ENCODE peak calls at places on chromosomes 6 and 20, in nine cellular contexts. D is CD4-positive, CD25-positive, alpha-beta regulatory T cell; L is NCI-H510A; V is stimulated activated CD8-positive, alpha-beta memory T cell treated with anti-CD3 and anti-CD28 coated beads, Interleukin-2, amount 100 ng/mL, for 1 hour; R is ACHN; M is cerebellar cortex; G is AG08396; Y is psoas muscle; T is stimulated activated CD4-positive, alpha-beta T cell treated with anti-CD3 and anti-CD28 coated beads, Interleukin-12 subunit alpha, Interleukin-12 subunit beta, amount 100 ng/mL, for 4 hours. Z is an unnamed sample.

GRCh38 chr6:121723623-121724022 is 288.2 kb downstream of the GJA1 start:
- DNase-seq in L (no peak), G (no peak), D (no peak), M (no peak), R (no peak), V (no peak), T (no peak), Y (no peak), Z (no peak)

GRCh38 chr6:15417811-15418210 is 171.9 kb downstream of the JARID2 start:
- DNase-seq in T (peak; percentile 15), G (no peak), D (peak; percentile 47), R (no peak), V (no peak), Y (no peak), M (no peak), L (no peak), Z (no peak)

GRCh38 chr20:32622585-32623468 is 37.7 kb upstream of the NOL4L start:
- DNase-seq in D (no peak), T (no peak), G (no peak), Y (no peak), R (no peak), M (no peak), L (no peak), V (no peak), Z (no peak)

GRCh38 chr6:168737481-168737880 is 296.5 kb downstream of the SMOC2 start:
- DNase-seq in D (no peak), T (no peak), L (no peak), Y (no peak), M (no peak), G (no peak), R (peak; percentile 51), V (no peak), Z (no peak)

GRCh38 chr6:131951576-131952230 is 531 bp upstream of the CCN2 start:
- DNase-seq in T (no peak), G (no peak), L (no peak), V (no peak), Y (no peak), M (peak; percentile 48), R (no peak), D (no peak), Z (no peak)

GRCh38 chr20:3723284-3723683 is 9.2 kb upstream of the HSPA12B start:
- DNase-seq in G (no peak), D (no peak), Y (no peak), T (no peak), M (no peak), V (no peak), L (no peak), R (no peak), Z (no peak)

GRCh38 chr20:31523361-31524283 is 9.4 kb downstream of the HM13 start:
- DNase-seq in Y (no peak), R (peak; percentile 28), V (no peak), G (no peak), L (no peak), D (no peak), M (no peak), T (no peak), Z (no peak)

GRCh38 chr6:33592595-33593413 is 12.7 kb upstream of the BAK1 start:
- DNase-seq in G (no peak), Y (no peak), T (peak; percentile 42), L (no peak), V (no peak), M (no peak), D (peak; percentile 68), R (peak; percentile 71), Z (peak; percentile 51)

GRCh38 chr20:37267684-37268313 is 6.2 kb upstream of the GHRH start:
- DNase-seq in L (no peak), V (no peak), Y (no peak), M (no peak), D (no peak), G (no peak), T (no peak), R (no peak), Z (no peak)

GRCh38 chr6:146481527-146481926 is 62.1 kb upstream of the RAB32 start:
- DNase-seq in V (no peak), D (no peak), T (no peak), M (no peak), R (no peak), L (no peak), Y (no peak), G (no peak), Z (no peak)

GRCh38 chr6:168132531-168133184 is 53.6 kb upstream of the FRMD1 start:
- DNase-seq in Y (peak; percentile 80), V (no peak), G (peak; percentile 76), R (peak; percentile 50), M (peak; percentile 59), L (peak; percentile 51), D (no peak), T (no peak), Z (no peak)

GRCh38 chr20:31879143-31879987 is 8.9 kb downstream of the TTLL9 start:
- DNase-seq in G (peak; percentile 98), V (peak; percentile 63), M (peak; percentile 94), Y (peak; percentile 94), R (peak; percentile 96), D (peak; percentile 85), T (peak; percentile 72), L (peak; percentile 93), Z (peak; percentile 70)

GRCh38 chr6:165883851-165884640 is 221.0 kb upstream of the PDE10A start:
- DNase-seq in M (no peak), L (no peak), T (no peak), Y (no peak), D (no peak), R (no peak), G (peak; percentile 28), V (no peak), Z (no peak)

GRCh38 chr20:52193133-52193532 is 1.6 kb upstream of the ZFP64 start:
- DNase-seq in Y (no peak), M (no peak), G (no peak), L (peak; percentile 55), V (no peak), R (no peak), D (no peak), T (no peak), Z (no peak)

GRCh38 chr6:169984181-169985120 is 233.0 kb downstream of the ERMARD start:
- DNase-seq in D (no peak), Y (peak; percentile 35), L (no peak), G (no peak), T (no peak), M (no peak), R (no peak), V (no peak), Z (no peak)

GRCh38 chr6:44627091-44627878 is 239.8 kb downstream of the CDC5L start:
- DNase-seq in R (no peak), V (no peak), M (no peak), Y (peak; percentile 64), T (no peak), D (peak; percentile 18), G (no peak), L (no peak), Z (no peak)

GRCh38 chr20:24095753-24096152 is 107.2 kb upstream of the GGTLC1 start:
- DNase-seq in R (no peak), D (no peak), M (no peak), L (no peak), Y (no peak), V (no peak), G (no peak), T (no peak), Z (no peak)

GRCh38 chr20:53635189-53635588 is 41.5 kb upstream of the ZNF217 start:
- DNase-seq in L (no peak), R (no peak), V (no peak), G (no peak), D (no peak), Y (no peak), M (no peak), T (no peak), Z (no peak)

GRCh38 chr20:57716202-57716601 is 6.4 kb upstream of the PMEPA1 start:
- DNase-seq in R (no peak), T (no peak), M (no peak), L (no peak), G (peak; percentile 76), Y (no peak), V (no peak), D (no peak), Z (no peak)

GRCh38 chr6:14822689-14823088 is 423.2 kb upstream of the JARID2 start:
- DNase-seq in D (no peak), R (no peak), M (no peak), T (no peak), V (no peak), Y (no peak), L (no peak), G (no peak), Z (no peak)

GRCh38 chr6:98880486-98880885 is 46.1 kb downstream of the POU3F2 start:
- DNase-seq in L (no peak), M (no peak), T (no peak), D (peak; percentile 54), Y (no peak), G (no peak), V (no peak), R (no peak), Z (no peak)

GRCh38 chr6:157405986-157406385 is 25.0 kb downstream of the ZDHHC14 start:
- DNase-seq in G (no peak), V (no peak), L (no peak), M (no peak), T (no peak), D (no peak), Y (no peak), R (peak; percentile 70), Z (no peak)

GRCh38 chr6:151630387-151630786 is 136.6 kb downstream of the CCDC170 start:
- DNase-seq in Y (no peak), L (no peak), T (no peak), D (no peak), V (no peak), G (no peak), R (no peak), M (no peak), Z (no peak)

GRCh38 chr20:57438552-57438951 is 47.4 kb downstream of the RBM38 start:
- DNase-seq in M (no peak), Y (peak; percentile 48), T (no peak), L (no peak), V (no peak), R (no peak), D (no peak), G (no peak), Z (no peak)

GRCh38 chr6:32492351-32492750 is 37.7 kb downstream of the HLA-DRB5 start:
- DNase-seq in M (no peak), Y (no peak), G (no peak), D (no peak), V (no peak), T (no peak), L (no peak), R (no peak), Z (no peak)

GRCh38 chr6:117840541-117840983 is 66.5 kb upstream of the SLC35F1 start:
- DNase-seq in M (peak; percentile 23), T (no peak), V (no peak), L (no peak), R (peak; percentile 52), Y (no peak), D (peak; percentile 25), G (no peak), Z (no peak)

GRCh38 chr20:50646483-50646996 is 44.8 kb downstream of the RIPOR3 start:
- DNase-seq in M (no peak), V (no peak), L (no peak), D (no peak), T (no peak), G (no peak), Y (no peak), R (no peak), Z (no peak)

GRCh38 chr20:32483351-32484220 is 101.5 kb downstream of the NOL4L start:
- DNase-seq in D (peak; percentile 38), R (peak; percentile 76), T (peak; percentile 60), Y (peak; percentile 71), V (peak; percentile 47), G (peak; percentile 84), M (peak; percentile 40), L (peak; percentile 97), Z (peak; percentile 74)

GRCh38 chr6:160445130-160445529 is 97.0 kb downstream of the SLC22A3 start:
- DNase-seq in L (no peak), T (no peak), D (no peak), M (no peak), V (no peak), Y (no peak), R (no peak), G (no peak), Z (no peak)

GRCh38 chr6:113350521-113350920 is 506.6 kb upstream of the MARCKS start:
- DNase-seq in V (no peak), L (no peak), G (no peak), R (no peak), D (no peak), T (no peak), M (no peak), Y (no peak), Z (no peak)

GRCh38 chr20:8394308-8394945 is 262.4 kb downstream of the PLCB1 start:
- DNase-seq in V (no peak), D (no peak), G (peak; percentile 36), Y (no peak), M (no peak), T (no peak), R (no peak), L (no peak), Z (no peak)

Z was measured in immature natural killer cell.